ENCODE peak calls at places on chromosomes 6 and 20, in eight cellular contexts. One of them, this sample, is unnamed.

GRCh38 chr20:2558581-2559301 is 22.4 kb downstream of the TMC2 start:
- DNase-seq in tibial nerve: no peak
- DNase-seq in body of pancreas: peak; percentile 27
- DNase-seq in IMR-90: no peak
- DNase-seq in vagina: no peak
- DNase-seq in uterus: no peak
- DNase-seq in H1: peak; percentile 61
- DNase-seq in HCT116: no peak
- DNase-seq in this sample: peak; percentile 39

GRCh38 chr6:30002871-30003270 is 58.2 kb upstream of the POLR1H start:
- DNase-seq in tibial nerve: no peak
- DNase-seq in body of pancreas: no peak
- DNase-seq in IMR-90: peak; percentile 48
- DNase-seq in vagina: no peak
- DNase-seq in uterus: no peak
- DNase-seq in H1: no peak
- DNase-seq in HCT116: no peak
- DNase-seq in this sample: no peak

GRCh38 chr6:42390228-42390934 is 61.3 kb downstream of the TRERF1 start:
- DNase-seq in tibial nerve: no peak
- DNase-seq in body of pancreas: no peak
- DNase-seq in IMR-90: no peak
- DNase-seq in vagina: no peak
- DNase-seq in uterus: no peak
- DNase-seq in H1: no peak
- DNase-seq in HCT116: no peak
- DNase-seq in this sample: peak; percentile 29

GRCh38 chr20:2859330-2860121 is 13.8 kb upstream of the PTPRA start:
- DNase-seq in tibial nerve: no peak
- DNase-seq in body of pancreas: no peak
- DNase-seq in IMR-90: no peak
- DNase-seq in vagina: no peak
- DNase-seq in uterus: no peak
- DNase-seq in H1: no peak
- DNase-seq in HCT116: no peak
- DNase-seq in this sample: peak; percentile 74

GRCh38 chr6:3712827-3713226 is 38.7 kb downstream of the PXDC1 start:
- DNase-seq in tibial nerve: no peak
- DNase-seq in body of pancreas: peak; percentile 45
- DNase-seq in IMR-90: no peak
- DNase-seq in vagina: no peak
- DNase-seq in uterus: no peak
- DNase-seq in H1: no peak
- DNase-seq in HCT116: no peak
- DNase-seq in this sample: no peak

GRCh38 chr6:134822920-134823430 is 126.9 kb downstream of the ALDH8A1 start:
- DNase-seq in tibial nerve: no peak
- DNase-seq in body of pancreas: peak; percentile 54
- DNase-seq in IMR-90: peak; percentile 90
- DNase-seq in vagina: no peak
- DNase-seq in uterus: peak; percentile 22
- DNase-seq in H1: no peak
- DNase-seq in HCT116: peak; percentile 86
- DNase-seq in this sample: peak; percentile 45

GRCh38 chr20:43840382-43841070 is 74.1 kb upstream of the TOX2 start:
- DNase-seq in tibial nerve: no peak
- DNase-seq in body of pancreas: no peak
- DNase-seq in IMR-90: peak; percentile 29
- DNase-seq in vagina: peak; percentile 69
- DNase-seq in uterus: no peak
- DNase-seq in H1: peak; percentile 57
- DNase-seq in HCT116: peak; percentile 12
- DNase-seq in this sample: no peak

GRCh38 chr6:101401792-101402617 is 8.5 kb downstream of the GRIK2 start:
- DNase-seq in tibial nerve: no peak
- DNase-seq in body of pancreas: no peak
- DNase-seq in IMR-90: peak; percentile 46
- DNase-seq in vagina: no peak
- DNase-seq in uterus: no peak
- DNase-seq in H1: peak; percentile 76
- DNase-seq in HCT116: no peak
- DNase-seq in this sample: no peak

GRCh38 chr6:22785036-22785435 is 215.7 kb downstream of the HDGFL1 start:
- DNase-seq in tibial nerve: no peak
- DNase-seq in body of pancreas: no peak
- DNase-seq in IMR-90: peak; percentile 38
- DNase-seq in vagina: no peak
- DNase-seq in uterus: no peak
- DNase-seq in H1: no peak
- DNase-seq in HCT116: no peak
- DNase-seq in this sample: peak; percentile 63

GRCh38 chr6:42429836-42430235 is 21.9 kb downstream of the TRERF1 start:
- DNase-seq in tibial nerve: no peak
- DNase-seq in body of pancreas: no peak
- DNase-seq in IMR-90: no peak
- DNase-seq in vagina: no peak
- DNase-seq in uterus: no peak
- DNase-seq in H1: peak; percentile 40
- DNase-seq in HCT116: no peak
- DNase-seq in this sample: no peak

GRCh38 chr6:110693296-110693695 is 122.0 kb downstream of the CDK19 start:
- DNase-seq in tibial nerve: no peak
- DNase-seq in body of pancreas: no peak
- DNase-seq in IMR-90: no peak
- DNase-seq in vagina: no peak
- DNase-seq in uterus: no peak
- DNase-seq in H1: no peak
- DNase-seq in HCT116: no peak
- DNase-seq in this sample: no peak

GRCh38 chr20:57450419-57450818 is 59.2 kb downstream of the RBM38 start:
- DNase-seq in tibial nerve: no peak
- DNase-seq in body of pancreas: no peak
- DNase-seq in IMR-90: peak; percentile 13
- DNase-seq in vagina: no peak
- DNase-seq in uterus: no peak
- DNase-seq in H1: no peak
- DNase-seq in HCT116: no peak
- DNase-seq in this sample: no peak
- TF ChIP-seq POLR2A in tibial nerve: no peak
- TF ChIP-seq POLR2A in body of pancreas: no peak
- TF ChIP-seq POLR2A in IMR-90: no peak
- TF ChIP-seq POLR2A in vagina: no peak
- TF ChIP-seq POLR2A in uterus: no peak
- TF ChIP-seq POLR2A in H1: no peak
- TF ChIP-seq POLR2A in HCT116: no peak
- TF ChIP-seq POLR2A in this sample: no peak

GRCh38 chr20:36237477-36237876 is 1.2 kb downstream of the AAR2 start:
- DNase-seq in tibial nerve: no peak
- DNase-seq in body of pancreas: no peak
- DNase-seq in IMR-90: no peak
- DNase-seq in vagina: no peak
- DNase-seq in uterus: no peak
- DNase-seq in H1: no peak
- DNase-seq in HCT116: no peak
- DNase-seq in this sample: no peak

GRCh38 chr20:36234771-36235320 is 1.4 kb upstream of the AAR2 start:
- DNase-seq in tibial nerve: no peak
- DNase-seq in body of pancreas: no peak
- DNase-seq in IMR-90: no peak
- DNase-seq in vagina: no peak
- DNase-seq in uterus: no peak
- DNase-seq in H1: no peak
- DNase-seq in HCT116: no peak
- DNase-seq in this sample: no peak

GRCh38 chr20:36236786-36237121 is 476 bp downstream of the AAR2 start:
- DNase-seq in tibial nerve: no peak
- DNase-seq in body of pancreas: no peak
- DNase-seq in IMR-90: no peak
- DNase-seq in vagina: no peak
- DNase-seq in uterus: no peak
- DNase-seq in H1: no peak
- DNase-seq in HCT116: no peak
- DNase-seq in this sample: no peak

GRCh38 chr20:36238153-36238552 is 1.9 kb downstream of the AAR2 start:
- DNase-seq in tibial nerve: no peak
- DNase-seq in body of pancreas: no peak
- DNase-seq in IMR-90: no peak
- DNase-seq in vagina: no peak
- DNase-seq in uterus: no peak
- DNase-seq in H1: no peak
- DNase-seq in HCT116: no peak
- DNase-seq in this sample: no peak

DNA sequence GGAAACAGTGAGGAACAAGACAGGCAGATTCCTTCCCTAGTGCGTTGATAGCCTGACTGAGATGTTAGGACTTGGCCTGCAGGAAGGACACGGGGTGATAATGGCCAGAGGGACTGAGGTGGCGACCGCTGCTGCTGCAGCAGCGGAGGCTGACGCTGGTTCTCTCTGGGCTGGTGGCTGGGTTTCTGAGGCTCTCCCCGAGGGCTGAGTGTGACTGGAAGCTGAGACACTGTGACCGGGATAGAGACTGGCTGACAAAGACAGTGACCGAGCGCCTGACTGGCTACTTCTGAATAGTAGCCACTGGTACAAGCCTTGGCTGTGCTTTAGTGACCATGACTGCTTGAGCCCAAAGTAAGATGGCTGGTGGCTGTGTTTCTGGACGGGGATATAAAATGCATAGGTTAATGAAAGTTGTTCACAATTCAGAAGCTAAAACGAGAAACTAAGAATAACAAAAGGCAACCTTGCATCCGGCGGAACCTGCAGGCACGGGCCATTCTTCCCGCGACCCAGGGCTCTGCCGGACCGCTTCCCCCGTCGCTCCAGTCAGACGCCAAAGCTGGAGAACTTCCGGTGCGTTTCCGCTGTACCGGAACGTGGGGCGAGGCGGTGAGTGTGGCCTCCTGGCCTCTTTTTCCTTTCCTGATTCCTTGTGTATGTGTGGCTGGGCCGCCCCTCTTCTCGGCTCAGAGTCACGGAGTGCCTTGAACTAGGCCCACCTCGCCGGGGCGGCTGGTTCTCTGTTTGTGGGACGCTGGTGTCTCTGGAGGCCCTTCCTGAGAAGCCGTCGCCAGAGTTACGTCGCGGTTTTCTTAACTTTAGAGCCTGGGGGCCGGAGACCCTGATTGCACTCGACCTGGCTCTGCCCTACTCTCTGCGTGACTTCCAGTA is at the start of gene AAR2:
- DNase-seq in tibial nerve: peak; percentile 28
- DNase-seq in body of pancreas: peak; percentile 82
- DNase-seq in IMR-90: peak; percentile 78
- DNase-seq in vagina: no peak
- DNase-seq in uterus: peak; percentile 73
- DNase-seq in H1: peak; percentile 88
- DNase-seq in HCT116: peak; percentile 60
- DNase-seq in this sample: peak; percentile 72
- TF ChIP-seq POLR2A in tibial nerve: no peak
- TF ChIP-seq POLR2A in body of pancreas: peak; percentile 6
- TF ChIP-seq POLR2A in IMR-90: peak; percentile 80
- TF ChIP-seq POLR2A in vagina: no peak
- TF ChIP-seq POLR2A in uterus: no peak
- TF ChIP-seq POLR2A in H1: peak; percentile 93
- TF ChIP-seq POLR2A in HCT116: peak; percentile 59
- TF ChIP-seq POLR2A in this sample: no peak

GRCh38 chr6:36686668-36687513 is 8.4 kb downstream of the CDKN1A start:
- DNase-seq in tibial nerve: no peak
- DNase-seq in body of pancreas: no peak
- DNase-seq in IMR-90: no peak
- DNase-seq in vagina: no peak
- DNase-seq in uterus: no peak
- DNase-seq in H1: no peak
- DNase-seq in HCT116: no peak
- DNase-seq in this sample: no peak

GRCh38 chr6:36684447-36684812 is 5.9 kb downstream of the CDKN1A start:
- DNase-seq in tibial nerve: no peak
- DNase-seq in body of pancreas: no peak
- DNase-seq in IMR-90: no peak
- DNase-seq in vagina: no peak
- DNase-seq in uterus: no peak
- DNase-seq in H1: no peak
- DNase-seq in HCT116: no peak
- DNase-seq in this sample: no peak

GRCh38 chr6:36685198-36685919 is 6.8 kb downstream of the CDKN1A start:
- DNase-seq in tibial nerve: no peak
- DNase-seq in body of pancreas: no peak
- DNase-seq in IMR-90: no peak
- DNase-seq in vagina: no peak
- DNase-seq in uterus: no peak
- DNase-seq in H1: no peak
- DNase-seq in HCT116: no peak
- DNase-seq in this sample: no peak

GRCh38 chr6:36683656-36684446 is 5.3 kb downstream of the CDKN1A start:
- DNase-seq in tibial nerve: no peak
- DNase-seq in body of pancreas: peak; percentile 71
- DNase-seq in IMR-90: no peak
- DNase-seq in vagina: no peak
- DNase-seq in uterus: no peak
- DNase-seq in H1: no peak
- DNase-seq in HCT116: no peak
- DNase-seq in this sample: no peak

GRCh38 chr6:36685926-36686667 is 7.6 kb downstream of the CDKN1A start:
- DNase-seq in tibial nerve: no peak
- DNase-seq in body of pancreas: no peak
- DNase-seq in IMR-90: no peak
- DNase-seq in vagina: no peak
- DNase-seq in uterus: no peak
- DNase-seq in H1: no peak
- DNase-seq in HCT116: no peak
- DNase-seq in this sample: no peak
- TF ChIP-seq POLR2A in tibial nerve: no peak
- TF ChIP-seq POLR2A in body of pancreas: no peak
- TF ChIP-seq POLR2A in IMR-90: no peak
- TF ChIP-seq POLR2A in vagina: no peak
- TF ChIP-seq POLR2A in uterus: no peak
- TF ChIP-seq POLR2A in H1: no peak
- TF ChIP-seq POLR2A in HCT116: no peak
- TF ChIP-seq POLR2A in this sample: no peak

GRCh38 chr20:348972-349841 is 2.3 kb downstream of the NRSN2 start:
- DNase-seq in tibial nerve: no peak
- DNase-seq in body of pancreas: no peak
- DNase-seq in IMR-90: no peak
- DNase-seq in vagina: no peak
- DNase-seq in uterus: no peak
- DNase-seq in H1: no peak
- DNase-seq in HCT116: no peak
- DNase-seq in this sample: no peak

GRCh38 chr20:346033-346639 is 775 bp upstream of the NRSN2 start:
- DNase-seq in tibial nerve: no peak
- DNase-seq in body of pancreas: no peak
- DNase-seq in IMR-90: no peak
- DNase-seq in vagina: no peak
- DNase-seq in uterus: no peak
- DNase-seq in H1: no peak
- DNase-seq in HCT116: no peak
- DNase-seq in this sample: no peak

GRCh38 chr20:346640-347316 is at the start of gene NRSN2:
- DNase-seq in tibial nerve: peak; percentile 37
- DNase-seq in body of pancreas: peak; percentile 60
- DNase-seq in IMR-90: peak; percentile 62
- DNase-seq in vagina: no peak
- DNase-seq in uterus: peak; percentile 71
- DNase-seq in H1: peak; percentile 74
- DNase-seq in HCT116: no peak
- DNase-seq in this sample: peak; percentile 74

GRCh38 chr20:347317-347639 is 367 bp downstream of the NRSN2 start:
- DNase-seq in tibial nerve: no peak
- DNase-seq in body of pancreas: no peak
- DNase-seq in IMR-90: no peak
- DNase-seq in vagina: no peak
- DNase-seq in uterus: no peak
- DNase-seq in H1: no peak
- DNase-seq in HCT116: no peak
- DNase-seq in this sample: no peak

GRCh38 chr20:347640-348484 is 951 bp downstream of the NRSN2 start:
- DNase-seq in tibial nerve: peak; percentile 79
- DNase-seq in body of pancreas: peak; percentile 90
- DNase-seq in IMR-90: peak; percentile 90
- DNase-seq in vagina: no peak
- DNase-seq in uterus: peak; percentile 95
- DNase-seq in H1: peak; percentile 94
- DNase-seq in HCT116: no peak
- DNase-seq in this sample: peak; percentile 97
- TF ChIP-seq POLR2A in tibial nerve: peak; percentile 54
- TF ChIP-seq POLR2A in body of pancreas: peak; percentile 46
- TF ChIP-seq POLR2A in IMR-90: peak; percentile 9
- TF ChIP-seq POLR2A in vagina: peak; percentile 49
- TF ChIP-seq POLR2A in uterus: peak; percentile 28
- TF ChIP-seq POLR2A in H1: peak; percentile 76
- TF ChIP-seq POLR2A in HCT116: peak; percentile 70
- TF ChIP-seq POLR2A in this sample: no peak